ENCODE peak calls at places on chromosomes 2 and 18, in five cellular contexts. One of them, this sample, is unnamed.

GRCh38 chr2:56806924-56807323 is 623.1 kb downstream of the CCDC85A start:
- DNase-seq in H9: no peak
- DNase-seq in mesendoderm: no peak
- DNase-seq in neuronal stem cell: no peak
- DNase-seq in mesenchymal stem cell: no peak
- DNase-seq in this sample: no peak

GRCh38 chr2:240131296-240131695 is 4.8 kb downstream of the COPS9 start:
- DNase-seq in mesendoderm: no peak
- DNase-seq in neuronal stem cell: no peak
- DNase-seq in H9: no peak
- DNase-seq in mesenchymal stem cell: no peak
- DNase-seq in this sample: no peak

GRCh38 chr18:24672165-24672950 is 211.9 kb downstream of the HRH4 start:
- DNase-seq in H9: no peak
- DNase-seq in mesenchymal stem cell: peak
- DNase-seq in neuronal stem cell: no peak
- DNase-seq in mesendoderm: no peak
- DNase-seq in this sample: peak

GRCh38 chr18:47717257-47717656 is 213.2 kb downstream of the SMAD2 start:
- DNase-seq in H9: no peak
- DNase-seq in neuronal stem cell: no peak
- DNase-seq in mesendoderm: no peak
- DNase-seq in mesenchymal stem cell: no peak
- DNase-seq in this sample: no peak

GRCh38 chr2:127768775-127769479 is 42.0 kb downstream of the WDR33 start:
- DNase-seq in H9: no peak
- DNase-seq in mesenchymal stem cell: no peak
- DNase-seq in mesendoderm: no peak
- DNase-seq in neuronal stem cell: no peak
- DNase-seq in this sample: peak

GRCh38 chr2:124310671-124311070 is 285.6 kb downstream of the CNTNAP5 start:
- DNase-seq in mesendoderm: no peak
- DNase-seq in H9: no peak
- DNase-seq in neuronal stem cell: no peak
- DNase-seq in mesenchymal stem cell: no peak
- DNase-seq in this sample: no peak

GRCh38 chr2:167702227-167702626 is 545.2 kb downstream of the STK39 start:
- DNase-seq in H9: no peak
- DNase-seq in mesenchymal stem cell: no peak
- DNase-seq in neuronal stem cell: no peak
- DNase-seq in mesendoderm: no peak
- DNase-seq in this sample: no peak

GRCh38 chr2:236240228-236240990 is 23.8 kb downstream of the ASB18 start:
- DNase-seq in mesenchymal stem cell: peak
- DNase-seq in H9: no peak
- DNase-seq in neuronal stem cell: no peak
- DNase-seq in mesendoderm: peak
- DNase-seq in this sample: peak

GRCh38 chr2:8431446-8432125 is 250.3 kb upstream of the ID2 start:
- DNase-seq in H9: no peak
- DNase-seq in mesenchymal stem cell: no peak
- DNase-seq in mesendoderm: no peak
- DNase-seq in neuronal stem cell: no peak
- DNase-seq in this sample: no peak

GRCh38 chr2:98140210-98140609 is 53.2 kb downstream of the VWA3B start:
- DNase-seq in neuronal stem cell: no peak
- DNase-seq in mesendoderm: no peak
- DNase-seq in H9: no peak
- DNase-seq in mesenchymal stem cell: no peak
- DNase-seq in this sample: no peak

GRCh38 chr2:56239437-56239836 is 55.6 kb downstream of the CCDC85A start:
- DNase-seq in H9: no peak
- DNase-seq in mesendoderm: no peak
- DNase-seq in mesenchymal stem cell: peak
- DNase-seq in neuronal stem cell: no peak
- DNase-seq in this sample: peak

GRCh38 chr2:116733699-116734098 is 1080.8 kb upstream of the DDX18 start:
- DNase-seq in neuronal stem cell: no peak
- DNase-seq in mesenchymal stem cell: peak
- DNase-seq in H9: no peak
- DNase-seq in mesendoderm: no peak
- DNase-seq in this sample: no peak

GRCh38 chr18:68909579-68909978 is 111.7 kb downstream of the CCDC102B start:
- DNase-seq in mesendoderm: no peak
- DNase-seq in neuronal stem cell: no peak
- DNase-seq in H9: no peak
- DNase-seq in mesenchymal stem cell: no peak
- DNase-seq in this sample: no peak

GRCh38 chr2:54901224-54901986 is 148.8 kb downstream of the RTN4 start:
- DNase-seq in mesenchymal stem cell: no peak
- DNase-seq in neuronal stem cell: no peak
- DNase-seq in mesendoderm: no peak
- DNase-seq in H9: no peak
- DNase-seq in this sample: no peak

GRCh38 chr2:16141641-16141921 is 201.2 kb downstream of the MYCN start:
- DNase-seq in neuronal stem cell: no peak
- DNase-seq in H9: no peak
- DNase-seq in mesendoderm: no peak
- DNase-seq in mesenchymal stem cell: no peak
- DNase-seq in this sample: no peak

GRCh38 chr2:15359716-15360531 is 201.2 kb downstream of the NBAS start:
- DNase-seq in mesendoderm: no peak
- DNase-seq in H9: no peak
- DNase-seq in neuronal stem cell: no peak
- DNase-seq in mesenchymal stem cell: peak
- DNase-seq in this sample: peak

GRCh38 chr2:64845273-64845905 is 143.8 kb upstream of the SLC1A4 start:
- DNase-seq in mesendoderm: no peak
- DNase-seq in H9: no peak
- DNase-seq in mesenchymal stem cell: no peak
- DNase-seq in neuronal stem cell: no peak
- DNase-seq in this sample: no peak

GRCh38 chr2:26685943-26686839 is 6.3 kb upstream of the KCNK3 start:
- DNase-seq in H9: no peak
- DNase-seq in mesendoderm: peak
- DNase-seq in neuronal stem cell: no peak
- DNase-seq in mesenchymal stem cell: peak
- DNase-seq in this sample: no peak

GRCh38 chr18:51491678-51492372 is 294.3 kb upstream of the MEX3C start:
- DNase-seq in H9: no peak
- DNase-seq in neuronal stem cell: no peak
- DNase-seq in mesendoderm: no peak
- DNase-seq in mesenchymal stem cell: no peak
- DNase-seq in this sample: no peak

GRCh38 chr2:82478641-82479040 is 1980.4 kb downstream of the SUCLG1 start:
- DNase-seq in H9: no peak
- DNase-seq in neuronal stem cell: no peak
- DNase-seq in mesenchymal stem cell: no peak
- DNase-seq in mesendoderm: no peak
- DNase-seq in this sample: no peak

GRCh38 chr2:135043345-135043744 is 3.9 kb downstream of the MAP3K19 start:
- DNase-seq in neuronal stem cell: no peak
- DNase-seq in mesendoderm: no peak
- DNase-seq in H9: no peak
- DNase-seq in mesenchymal stem cell: no peak
- DNase-seq in this sample: no peak

GRCh38 chr2:214724741-214725140 is 84.7 kb downstream of the BARD1 start:
- DNase-seq in mesenchymal stem cell: no peak
- DNase-seq in mesendoderm: no peak
- DNase-seq in H9: no peak
- DNase-seq in neuronal stem cell: no peak
- DNase-seq in this sample: no peak

GRCh38 chr18:79389689-79390088 is 6.0 kb upstream of the NFATC1 start:
- DNase-seq in H9: no peak
- DNase-seq in mesendoderm: no peak
- DNase-seq in mesenchymal stem cell: no peak
- DNase-seq in neuronal stem cell: no peak
- DNase-seq in this sample: no peak

GRCh38 chr2:144501118-144501517 is 18.8 kb downstream of the ZEB2 start:
- DNase-seq in mesenchymal stem cell: peak
- DNase-seq in neuronal stem cell: no peak
- DNase-seq in H9: no peak
- DNase-seq in mesendoderm: no peak
- DNase-seq in this sample: peak

GRCh38 chr2:173202570-173202969 is 126.9 kb downstream of the MAP3K20 start:
- DNase-seq in H9: no peak
- DNase-seq in mesenchymal stem cell: no peak
- DNase-seq in mesendoderm: no peak
- DNase-seq in neuronal stem cell: no peak
- DNase-seq in this sample: no peak
- H4K8ac ChIP-seq in H9: no peak
- H4K8ac ChIP-seq in mesenchymal stem cell: no peak
- H4K8ac ChIP-seq in mesendoderm: no peak
- H4K8ac ChIP-seq in neuronal stem cell: no peak
- H4K8ac ChIP-seq in this sample: no peak

DNA sequence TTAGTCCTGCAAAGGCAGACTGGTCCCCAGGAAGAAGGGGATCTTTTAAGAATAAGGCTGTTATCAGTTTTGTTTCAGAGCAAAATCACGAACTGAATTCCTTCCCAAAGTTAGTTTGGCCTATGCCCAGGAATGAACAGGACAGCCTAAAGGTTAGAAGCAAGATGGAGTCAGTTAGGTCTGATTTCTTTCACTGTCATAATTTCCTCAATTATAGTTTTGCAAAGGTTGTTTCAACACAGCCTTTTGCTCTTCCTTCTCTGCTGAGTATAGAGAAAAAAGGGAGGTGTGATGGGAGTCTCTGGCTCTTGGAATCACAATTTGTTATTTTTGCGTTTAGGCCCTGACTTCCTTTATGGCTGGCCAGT is 14.6 kb upstream of the KCNE4 start:
- DNase-seq in H9: no peak
- DNase-seq in neuronal stem cell: no peak
- DNase-seq in mesenchymal stem cell: no peak
- DNase-seq in mesendoderm: no peak
- DNase-seq in this sample: no peak
- H4K8ac ChIP-seq in H9: no peak
- H4K8ac ChIP-seq in neuronal stem cell: no peak
- H4K8ac ChIP-seq in mesenchymal stem cell: no peak
- H4K8ac ChIP-seq in mesendoderm: no peak
- H4K8ac ChIP-seq in this sample: no peak

GRCh38 chr2:101251844-101252407 is 760 bp upstream of the CNOT11 start:
- DNase-seq in mesendoderm: peak
- DNase-seq in mesenchymal stem cell: no peak
- DNase-seq in H9: peak
- DNase-seq in neuronal stem cell: peak
- DNase-seq in this sample: no peak
- H4K8ac ChIP-seq in mesendoderm: peak
- H4K8ac ChIP-seq in mesenchymal stem cell: peak
- H4K8ac ChIP-seq in H9: no peak
- H4K8ac ChIP-seq in neuronal stem cell: no peak
- H4K8ac ChIP-seq in this sample: peak

GRCh38 chr2:160203422-160203821 is 3.4 kb upstream of the ITGB6 start:
- DNase-seq in H9: no peak
- DNase-seq in mesenchymal stem cell: no peak
- DNase-seq in mesendoderm: no peak
- DNase-seq in neuronal stem cell: no peak
- DNase-seq in this sample: no peak
- H4K8ac ChIP-seq in H9: no peak
- H4K8ac ChIP-seq in mesenchymal stem cell: peak
- H4K8ac ChIP-seq in mesendoderm: no peak
- H4K8ac ChIP-seq in neuronal stem cell: no peak
- H4K8ac ChIP-seq in this sample: no peak

GRCh38 chr2:237256845-237257244 is 157.1 kb downstream of the COL6A3 start:
- DNase-seq in mesendoderm: no peak
- DNase-seq in mesenchymal stem cell: peak
- DNase-seq in H9: no peak
- DNase-seq in neuronal stem cell: no peak
- DNase-seq in this sample: peak
- H4K8ac ChIP-seq in mesendoderm: no peak
- H4K8ac ChIP-seq in mesenchymal stem cell: no peak
- H4K8ac ChIP-seq in H9: no peak
- H4K8ac ChIP-seq in neuronal stem cell: no peak
- H4K8ac ChIP-seq in this sample: peak

GRCh38 chr2:241815477-241816430 is 6.8 kb downstream of the NEU4 start:
- DNase-seq in H9: peak
- DNase-seq in mesendoderm: no peak
- DNase-seq in neuronal stem cell: no peak
- DNase-seq in mesenchymal stem cell: no peak
- DNase-seq in this sample: no peak

GRCh38 chr2:241814571-241815476 is 5.8 kb downstream of the NEU4 start:
- DNase-seq in mesendoderm: no peak
- DNase-seq in mesenchymal stem cell: no peak
- DNase-seq in neuronal stem cell: no peak
- DNase-seq in H9: no peak
- DNase-seq in this sample: no peak

GRCh38 chr2:241818229-241818942 is 9.4 kb downstream of the NEU4 start:
- DNase-seq in neuronal stem cell: no peak
- DNase-seq in mesenchymal stem cell: no peak
- DNase-seq in H9: no peak
- DNase-seq in mesendoderm: no peak
- DNase-seq in this sample: no peak

GRCh38 chr2:241817126-241817820 is 8.3 kb downstream of the NEU4 start:
- DNase-seq in neuronal stem cell: no peak
- DNase-seq in H9: peak
- DNase-seq in mesenchymal stem cell: no peak
- DNase-seq in mesendoderm: no peak
- DNase-seq in this sample: no peak

DNA sequence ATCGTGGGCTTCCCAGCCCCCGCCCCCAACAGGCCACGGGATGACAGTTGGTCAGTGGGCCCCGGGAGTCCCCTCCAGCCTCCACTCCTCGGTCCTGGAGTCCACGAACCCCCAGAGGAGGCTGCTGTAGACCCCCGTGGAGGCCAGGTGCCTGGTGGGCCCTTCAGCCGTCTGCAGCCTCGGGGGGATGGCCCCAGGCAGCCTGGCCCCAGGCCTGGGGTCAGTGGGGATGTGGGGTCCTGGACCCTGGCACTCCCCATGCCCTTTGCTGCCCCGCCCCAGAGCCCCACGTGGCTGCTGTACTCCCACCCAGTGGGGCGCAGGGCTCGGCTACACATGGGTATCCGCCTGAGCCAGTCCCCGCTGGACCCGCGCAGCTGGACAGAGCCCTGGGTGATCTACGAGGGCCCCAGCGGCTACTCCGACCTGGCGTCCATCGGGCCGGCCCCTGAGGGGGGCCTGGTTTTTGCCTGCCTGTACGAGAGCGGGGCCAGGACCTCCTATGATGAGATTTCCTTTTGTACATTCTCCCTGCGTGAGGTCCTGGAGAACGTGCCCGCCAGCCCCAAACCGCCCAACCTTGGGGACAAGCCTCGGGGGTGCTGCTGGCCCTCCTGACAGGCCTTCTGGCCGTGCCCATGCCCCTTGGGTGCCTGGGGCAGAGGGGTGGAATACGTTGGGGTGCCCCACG is 7.6 kb downstream of the NEU4 start:
- DNase-seq in neuronal stem cell: no peak
- DNase-seq in H9: no peak
- DNase-seq in mesenchymal stem cell: no peak
- DNase-seq in mesendoderm: no peak
- DNase-seq in this sample: no peak
- H4K8ac ChIP-seq in neuronal stem cell: no peak
- H4K8ac ChIP-seq in H9: no peak
- H4K8ac ChIP-seq in mesenchymal stem cell: no peak
- H4K8ac ChIP-seq in mesendoderm: no peak
- H4K8ac ChIP-seq in this sample: no peak

GRCh38 chr2:47035615-47036488 is 119.3 kb downstream of the STPG4 start:
- DNase-seq in neuronal stem cell: no peak
- DNase-seq in mesenchymal stem cell: no peak
- DNase-seq in mesendoderm: peak
- DNase-seq in H9: no peak
- DNase-seq in this sample: no peak
- H4K8ac ChIP-seq in neuronal stem cell: no peak
- H4K8ac ChIP-seq in mesenchymal stem cell: peak
- H4K8ac ChIP-seq in mesendoderm: no peak
- H4K8ac ChIP-seq in H9: no peak
- H4K8ac ChIP-seq in this sample: peak

GRCh38 chr2:164314148-164314547 is 307.1 kb downstream of the GRB14 start:
- DNase-seq in H9: no peak
- DNase-seq in mesendoderm: no peak
- DNase-seq in neuronal stem cell: no peak
- DNase-seq in mesenchymal stem cell: peak
- DNase-seq in this sample: no peak
- H4K8ac ChIP-seq in H9: no peak
- H4K8ac ChIP-seq in mesendoderm: no peak
- H4K8ac ChIP-seq in neuronal stem cell: no peak
- H4K8ac ChIP-seq in mesenchymal stem cell: no peak
- H4K8ac ChIP-seq in this sample: no peak

This sample was measured in IMR-90.